ENCODE peak calls at places on chromosome 22, in nine cellular contexts. T is sigmoid colon, N is A549, G is WTC11, Q is AG09309, W is chondrocyte, D is heart right ventricle, H is Calu3, S is thyroid gland. Y is an unnamed sample.

GRCh38 chr22:35681454-35682050 is 33.3 kb downstream of the APOL6 start:
- DNase-seq in S (no peak), T (no peak), H (no peak), N (no peak), W (no peak), Q (no peak), G (no peak), D (no peak), Y (no peak)

GRCh38 chr22:48443680-48444079 is 1384.0 kb downstream of the BRD1 start:
- DNase-seq in G (no peak), N (no peak), Q (no peak), H (no peak), S (no peak), T (no peak), D (no peak), W (no peak), Y (no peak)

GRCh38 chr22:36860821-36861659 is at the start of gene NCF4:
- DNase-seq in N (no peak), T (peak; percentile 87), D (peak; percentile 42), S (peak; percentile 9), H (no peak), Q (no peak), W (no peak), G (no peak), Y (no peak)

GRCh38 chr22:41603873-41604332 is 14.3 kb upstream of the PMM1 start:
- DNase-seq in N (no peak), H (no peak), D (no peak), Q (no peak), G (no peak), T (no peak), S (no peak), W (no peak), Y (no peak)

GRCh38 chr22:34067031-34067430 is 146.8 kb upstream of the LARGE1 start:
- DNase-seq in H (no peak), G (no peak), S (no peak), D (no peak), T (no peak), N (no peak), W (no peak), Q (no peak), Y (no peak)

GRCh38 chr22:21802056-21802455 is 65.4 kb downstream of the MAPK1 start:
- DNase-seq in Q (no peak), D (no peak), S (no peak), H (no peak), G (no peak), W (no peak), T (no peak), N (no peak), Y (no peak)

GRCh38 chr22:28909375-28909774 is 26.0 kb downstream of the ZNRF3 start:
- DNase-seq in N (no peak), D (no peak), Q (no peak), G (no peak), H (peak; percentile 40), W (peak; percentile 30), T (no peak), S (no peak), Y (no peak)

GRCh38 chr22:42834177-42834949 is 22.7 kb downstream of the ARFGAP3 start:
- DNase-seq in S (no peak), D (no peak), Q (no peak), N (no peak), T (no peak), W (no peak), G (no peak), H (no peak), Y (no peak)

GRCh38 chr22:30007361-30007760 is 72.9 kb upstream of the HORMAD2 start:
- DNase-seq in D (no peak), S (no peak), H (no peak), W (no peak), Q (no peak), N (no peak), G (no peak), T (no peak), Y (no peak)

DNA sequence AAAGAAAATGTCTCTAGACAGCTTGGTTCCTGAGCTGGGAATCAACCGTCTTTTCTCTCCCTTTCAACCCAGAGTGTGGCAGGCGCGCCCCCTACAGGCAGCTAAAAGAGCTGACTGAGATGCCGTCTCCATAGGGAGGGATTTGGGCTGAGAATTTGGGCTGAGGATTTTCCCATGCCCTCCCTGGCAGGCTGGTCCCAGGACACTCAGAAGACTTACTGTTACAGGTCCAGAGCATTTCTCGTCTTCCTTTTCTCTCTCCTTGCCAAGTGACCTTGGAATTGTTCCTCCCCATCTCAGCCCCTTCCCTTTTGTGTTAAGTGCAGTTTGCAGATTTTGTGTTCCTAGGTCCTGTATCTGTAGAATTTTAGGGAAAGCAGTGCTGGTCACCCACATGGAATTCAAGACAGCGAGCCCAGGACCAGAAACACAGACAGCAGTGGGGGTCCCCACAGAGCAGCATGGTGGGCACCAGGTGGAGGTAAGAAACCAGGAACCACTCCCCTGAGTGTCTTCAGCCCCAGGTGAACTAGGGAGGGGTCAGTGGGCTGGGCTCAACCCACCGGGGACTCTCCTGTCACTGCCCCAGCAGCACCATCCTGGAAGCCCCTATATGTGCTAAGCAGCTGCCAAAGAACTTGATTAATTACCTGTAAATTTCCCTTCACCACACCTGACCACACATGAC is 9.9 kb upstream of the IGLL5 start:
- DNase-seq in Q (no peak), D (peak; percentile 67), W (no peak), T (no peak), G (peak; percentile 85), N (peak; percentile 51), S (peak; percentile 56), H (peak; percentile 79), Y (no peak)
- TF ChIP-seq CTCF in Q (peak; percentile 75), D (peak; percentile 71), W (peak; percentile 79), T (peak; percentile 51), G (peak; percentile 78), N (peak; percentile 50), S (peak; percentile 58), H (peak; percentile 81), Y (peak; percentile 65)

GRCh38 chr22:20727118-20728015 is 46.5 kb upstream of the SERPIND1 start:
- DNase-seq in W (no peak), N (no peak), G (no peak), D (no peak), T (no peak), H (no peak), Q (no peak), S (no peak), Y (no peak)

GRCh38 chr22:20721409-20722218 is 52.3 kb upstream of the SERPIND1 start:
- DNase-seq in H (no peak), T (no peak), W (peak; percentile 55), S (no peak), N (no peak), D (no peak), G (no peak), Q (no peak), Y (no peak)

GRCh38 chr22:20728523-20729190 is 45.3 kb upstream of the SERPIND1 start:
- DNase-seq in Q (no peak), S (no peak), T (no peak), D (no peak), N (no peak), W (no peak), G (no peak), H (no peak), Y (no peak)

GRCh38 chr22:20725987-20726558 is 47.8 kb upstream of the SERPIND1 start:
- DNase-seq in D (no peak), N (no peak), H (no peak), Q (no peak), G (no peak), T (no peak), W (no peak), S (no peak), Y (no peak)

GRCh38 chr22:20724676-20725454 is 49.0 kb upstream of the SERPIND1 start:
- DNase-seq in D (no peak), H (no peak), G (no peak), N (no peak), S (no peak), Q (no peak), W (no peak), T (no peak), Y (no peak)
- TF ChIP-seq CTCF in D (no peak), H (no peak), G (no peak), N (no peak), S (no peak), Q (no peak), W (no peak), T (no peak), Y (no peak)

GRCh38 chr22:25765016-25765367 is 23.0 kb downstream of the MYO18B start:
- DNase-seq in W (no peak), T (no peak), N (no peak), D (no peak), H (no peak), S (no peak), Q (no peak), G (no peak), Y (no peak)

GRCh38 chr22:25766418-25766817 is 24.4 kb downstream of the MYO18B start:
- DNase-seq in D (no peak), S (no peak), T (no peak), W (no peak), H (no peak), G (no peak), N (no peak), Q (no peak), Y (no peak)

GRCh38 chr22:25765801-25766200 is 23.8 kb downstream of the MYO18B start:
- DNase-seq in H (no peak), G (no peak), W (no peak), T (no peak), Q (no peak), N (no peak), S (no peak), D (no peak), Y (no peak)

GRCh38 chr22:25763239-25763777 is 21.3 kb downstream of the MYO18B start:
- DNase-seq in T (no peak), G (no peak), S (no peak), H (no peak), D (no peak), N (no peak), Q (no peak), W (no peak), Y (no peak)

GRCh38 chr22:25764270-25765015 is 22.5 kb downstream of the MYO18B start:
- DNase-seq in S (no peak), D (no peak), G (peak; percentile 72), H (no peak), T (no peak), N (no peak), W (no peak), Q (no peak), Y (no peak)
- TF ChIP-seq CTCF in S (no peak), D (no peak), G (no peak), H (no peak), T (no peak), N (no peak), W (peak; percentile 15), Q (peak; percentile 10), Y (no peak)

DNA sequence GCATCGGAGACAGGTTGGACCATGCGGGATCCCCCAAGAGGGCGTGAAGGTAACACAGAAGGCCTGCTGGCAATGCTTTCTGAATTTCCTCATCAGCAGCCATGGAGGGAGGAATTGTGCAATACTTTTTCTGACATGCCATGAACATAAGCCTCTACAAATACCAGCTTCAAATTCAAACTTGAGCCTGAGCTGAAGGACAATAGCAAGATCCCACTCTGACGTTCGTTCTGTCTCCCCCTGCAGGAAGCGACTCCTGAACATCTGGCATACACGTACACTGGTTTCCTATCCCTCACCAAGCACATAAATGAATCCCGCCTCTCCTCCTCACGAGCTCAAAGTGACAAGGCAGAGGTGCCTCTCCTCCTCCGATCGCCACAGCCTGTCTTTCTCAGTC is 312.2 kb downstream of the BRD1 start:
- DNase-seq in W (no peak), G (no peak), D (no peak), Q (no peak), N (peak; percentile 18), H (no peak), S (no peak), T (no peak), Y (no peak)
- TF ChIP-seq CTCF in W (peak; percentile 25), G (no peak), D (no peak), Q (no peak), N (no peak), H (no peak), S (no peak), T (no peak), Y (no peak)